ENCODE peak calls at places on chromosomes 12 and 14, in four cellular contexts. V is cardiac muscle cell, D is fibroblast of lung, X is SJCRH30. H is an unnamed sample.
A peak's percentile ranks its signal among the peaks of the same experiment; 100 is the strongest.

GRCh38 chr12:94078138-94078723 is 70.1 kb upstream of the PLXNC1 start:
- DNase-seq in V (no peak), D (no peak), X (no peak), H (no peak)

GRCh38 chr14:58942516-58942915 is 246.0 kb upstream of the DAAM1 start:
- DNase-seq in V (peak; percentile 52), D (no peak), X (no peak), H (no peak)

GRCh38 chr12:95336387-95337067 is 118.9 kb downstream of the VEZT start:
- DNase-seq in V (peak; percentile 88), D (peak; percentile 91), X (peak; percentile 89), H (peak; percentile 72)

GRCh38 chr14:24463806-24464785 is 21.5 kb upstream of the SDR39U1 start:
- DNase-seq in V (no peak), D (no peak), X (no peak), H (no peak)

GRCh38 chr12:122965356-122965755 is 907 bp downstream of the ABCB9 start:
- DNase-seq in V (no peak), D (no peak), X (no peak), H (no peak)

GRCh38 chr14:72739446-72740405 is 154.2 kb downstream of the DPF3 start:
- DNase-seq in V (no peak), D (no peak), X (no peak), H (no peak)

GRCh38 chr14:68886109-68886434 is 93.0 kb downstream of the ACTN1 start:
- DNase-seq in V (peak; percentile 24), D (peak; percentile 12), X (peak; percentile 21), H (no peak)

GRCh38 chr14:76336876-76337275 is 39.1 kb upstream of the ESRRB start:
- DNase-seq in V (no peak), D (no peak), X (no peak), H (no peak)

GRCh38 chr14:52033131-52033642 is 35.7 kb downstream of the NID2 start:
- DNase-seq in V (no peak), D (no peak), X (no peak), H (no peak)

GRCh38 chr12:78622529-78623221 is 241.9 kb upstream of the SYT1 start:
- DNase-seq in V (no peak), D (no peak), X (peak; percentile 74), H (no peak)

GRCh38 chr14:86527312-86527711 is 997.4 kb downstream of the FLRT2 start:
- DNase-seq in V (no peak), D (no peak), X (no peak), H (no peak)

GRCh38 chr14:21987937-21988336 is 314.3 kb upstream of the OR4E1 start:
- DNase-seq in V (peak; percentile 46), D (peak; percentile 26), X (peak; percentile 46), H (no peak)

GRCh38 chr14:54444003-54444402 is 2.8 kb upstream of the CNIH1 start:
- DNase-seq in V (no peak), D (no peak), X (no peak), H (no peak)

GRCh38 chr14:21668377-21668776 is 5.2 kb downstream of the OR4E1 start:
- DNase-seq in V (no peak), D (no peak), X (no peak), H (no peak)

GRCh38 chr14:54257424-54257823 is 139.4 kb upstream of the CDKN3 start:
- DNase-seq in V (peak; percentile 49), D (no peak), X (no peak), H (peak; percentile 2)

GRCh38 chr12:88802307-88802706 is 222.0 kb upstream of the KITLG start:
- DNase-seq in V (no peak), D (no peak), X (no peak), H (no peak)

GRCh38 chr12:738712-739111 is 13.7 kb upstream of the WNK1 start:
- DNase-seq in V (no peak), D (no peak), X (no peak), H (no peak)

GRCh38 chr14:68241862-68242490 is 422.4 kb downstream of the RAD51B start:
- DNase-seq in V (no peak), D (no peak), X (peak; percentile 89), H (no peak)

GRCh38 chr12:5166976-5167375 is 123.3 kb downstream of the KCNA5 start:
- DNase-seq in V (no peak), D (peak; percentile 91), X (peak; percentile 20), H (no peak)

GRCh38 chr14:59511916-59512530 is 27.7 kb downstream of the JKAMP start:
- DNase-seq in V (peak; percentile 40), D (no peak), X (peak; percentile 61), H (peak; percentile 29)

GRCh38 chr12:34302131-34302885 is 280.0 kb downstream of the ALG10 start:
- DNase-seq in V (no peak), D (no peak), X (no peak), H (no peak)

GRCh38 chr12:26940820-26941219 is 2.5 kb downstream of the FGFR1OP2 start:
- DNase-seq in V (no peak), D (peak; percentile 8), X (no peak), H (no peak)

GRCh38 chr12:94098466-94098865 is 49.9 kb upstream of the PLXNC1 start:
- DNase-seq in V (no peak), D (peak; percentile 52), X (no peak), H (no peak)

GRCh38 chr12:53042607-53043454 is 7.0 kb upstream of the TNS2 start:
- DNase-seq in V (no peak), D (no peak), X (no peak), H (no peak)

GRCh38 chr12:104740668-104741067 is 217.4 kb downstream of the SLC41A2 start:
- DNase-seq in V (no peak), D (no peak), X (no peak), H (no peak)

GRCh38 chr12:69405466-69405865 is 45.9 kb downstream of the YEATS4 start:
- DNase-seq in V (no peak), D (peak; percentile 87), X (peak; percentile 48), H (no peak)

GRCh38 chr12:115000038-115000437 is 316.1 kb upstream of the TBX3 start:
- DNase-seq in V (peak; percentile 5), D (no peak), X (peak; percentile 11), H (no peak)

GRCh38 chr12:55908726-55909512 is 18.8 kb downstream of the PYM1 start:
- DNase-seq in V (no peak), D (no peak), X (no peak), H (no peak)

GRCh38 chr12:11228268-11228879 is 41.1 kb downstream of the PRB3 start:
- DNase-seq in V (peak; percentile 76), D (peak; percentile 39), X (peak; percentile 60), H (peak; percentile 73)

GRCh38 chr14:103122578-103123127 is 608 bp upstream of the TNFAIP2 start:
- DNase-seq in V (no peak), D (no peak), X (peak; percentile 72), H (no peak)

GRCh38 chr14:103123634-103124500 is 606 bp downstream of the TNFAIP2 start:
- DNase-seq in V (no peak), D (no peak), X (no peak), H (no peak)

GRCh38 chr14:103121846-103122577 is 1.2 kb upstream of the TNFAIP2 start:
- DNase-seq in V (peak; percentile 76), D (peak; percentile 80), X (peak; percentile 88), H (no peak)

GRCh38 chr14:103124501-103125001 is 1.3 kb downstream of the TNFAIP2 start:
- DNase-seq in V (no peak), D (no peak), X (no peak), H (no peak)

DNA sequence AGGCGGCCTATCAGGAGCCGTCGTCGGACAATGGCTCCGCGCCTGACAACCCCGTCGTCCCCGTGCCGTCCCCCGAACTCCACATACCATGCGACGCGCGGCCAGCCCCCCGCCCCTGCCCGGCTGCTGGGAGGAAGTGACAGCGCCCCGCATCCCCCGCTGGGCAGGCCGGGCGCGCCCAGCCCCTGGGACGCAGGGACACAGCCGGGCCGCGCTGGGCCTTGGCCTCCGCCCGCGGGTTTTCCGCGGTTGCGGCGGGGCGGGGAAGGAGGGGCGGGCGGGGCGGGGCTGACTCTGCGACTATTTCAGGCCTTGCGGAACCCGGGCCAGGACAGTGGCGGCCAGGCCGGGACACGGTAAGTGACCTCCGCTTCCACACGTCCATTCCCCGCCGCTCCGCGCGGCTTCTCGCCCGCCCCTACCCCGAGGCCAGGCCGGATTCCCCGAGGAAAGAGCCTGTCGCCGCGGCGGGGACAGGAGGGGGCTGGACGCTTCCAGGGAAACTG is at the start of gene TNFAIP2:
- DNase-seq in V (no peak), D (no peak), X (no peak), H (no peak)
- H3K27ac ChIP-seq in V (no peak within 1 kb of the TSS), D (peak within 1 kb of the TSS; percentile 50), X (peak within 1 kb of the TSS; percentile 63), H (no peak within 1 kb of the TSS)

DNA sequence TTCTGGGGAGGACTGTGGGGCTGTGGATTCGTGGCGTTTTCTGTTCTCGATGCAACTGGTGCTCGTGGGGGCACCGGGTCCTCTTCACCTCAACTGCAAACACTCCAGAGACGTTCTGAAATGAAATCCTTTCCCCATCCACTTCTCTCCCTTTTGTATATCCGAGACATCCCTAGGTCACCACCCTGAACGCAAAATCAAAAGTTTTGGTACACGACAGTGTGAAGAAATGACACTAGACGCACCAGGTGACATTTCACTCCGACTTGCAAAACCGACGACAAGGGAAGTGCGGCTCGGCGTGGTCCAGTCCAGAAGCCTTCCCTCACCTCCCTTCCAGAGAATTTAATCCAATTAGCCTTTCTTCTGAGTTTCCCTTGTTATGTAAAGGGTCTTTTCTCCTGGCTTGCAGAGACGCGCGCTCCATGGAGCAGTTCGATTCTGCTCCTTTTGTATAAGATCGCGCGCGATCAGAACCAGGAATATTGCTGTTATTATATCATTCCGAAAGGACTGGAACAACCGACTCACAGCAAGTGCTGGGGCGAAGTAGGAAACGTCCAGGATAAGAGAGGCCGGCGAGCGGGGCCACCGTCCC is 2.5 kb downstream of the RFX4 start:
- DNase-seq in V (no peak), D (no peak), X (no peak), H (no peak)
- H3K27me3 ChIP-seq in V (peaks cover 100% of the 10 kb centered on the region), D (peaks cover 77% of the 10 kb centered on the region), X (no peaks in the 10 kb centered on the region), H (peaks cover 73% of the 10 kb centered on the region)

DNA sequence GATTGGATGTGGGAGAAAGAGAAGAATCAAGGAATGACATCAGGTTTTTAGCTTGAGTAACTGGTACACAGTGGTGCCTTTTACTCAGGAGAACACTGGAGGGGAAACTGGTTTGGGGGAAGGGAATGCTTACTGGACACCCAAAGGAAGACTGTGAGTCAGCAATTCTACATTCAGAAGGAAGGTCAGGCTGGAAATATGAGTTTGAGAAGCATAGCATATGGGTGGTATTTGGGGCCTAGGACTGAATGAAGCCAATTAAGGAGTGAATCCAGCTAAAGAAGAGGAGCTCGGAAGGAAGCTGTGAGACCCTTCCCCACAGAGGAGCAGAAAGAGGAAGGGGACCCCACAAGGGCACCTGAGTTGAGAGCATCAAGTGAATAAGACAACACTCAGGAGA is 35.4 kb downstream of the DMAC2L start:
- DNase-seq in V (no peak), D (peak; percentile 66), X (no peak), H (no peak)
- H3K27ac ChIP-seq in V (no peak overlapping the region), D (no peak overlapping the region), X (no peak overlapping the region), H (no peak overlapping the region)

DNA sequence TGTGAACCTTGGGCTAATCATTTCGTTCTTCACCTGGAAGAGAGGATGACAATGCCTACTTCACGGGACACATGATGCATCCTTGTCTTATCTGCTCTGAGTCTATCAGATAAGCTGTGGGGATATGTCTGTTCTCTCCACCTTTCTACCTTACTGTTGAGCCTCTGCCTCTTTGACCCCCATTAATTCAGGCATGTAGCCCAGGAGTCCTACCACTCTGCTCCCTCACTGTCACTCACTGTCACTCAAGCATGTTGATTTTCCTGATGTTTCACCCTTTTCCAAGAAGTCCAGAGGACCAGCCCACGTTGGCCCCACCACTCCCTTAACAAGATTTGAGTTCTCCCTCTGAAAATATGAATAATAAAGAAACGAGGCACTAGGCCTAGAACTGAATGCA is 6.3 kb upstream of the SMUG1 start:
- DNase-seq in V (no peak), D (no peak), X (no peak), H (no peak)
- H3K27me3 ChIP-seq in V (peaks cover 90% of the 10 kb centered on the region), D (peaks cover 21% of the 10 kb centered on the region), X (no peaks in the 10 kb centered on the region), H (peaks cover 16% of the 10 kb centered on the region)